ENCODE peak calls at places on chromosomes 12 and 14, in four cellular contexts. E is WTC11, L is K562, I is GM12878. Q is an unnamed sample.

GRCh38 chr14:85529803-85530574 is at the start of gene FLRT2:
- DNase-seq in E (peak), L (no peak), I (no peak), Q (no peak)

GRCh38 chr12:44817687-44818086 is 58.4 kb downstream of the NELL2 start:
- DNase-seq in E (no peak), L (peak), I (no peak), Q (no peak)

GRCh38 chr12:3680919-3681594 is 71.9 kb downstream of the CRACR2A start:
- DNase-seq in E (no peak), L (no peak), I (no peak), Q (no peak)

GRCh38 chr14:61315288-61315687 is 6.1 kb upstream of the PRKCH start:
- DNase-seq in E (no peak), L (no peak), I (no peak), Q (no peak)

GRCh38 chr14:50816419-50817047 is 14.4 kb downstream of the NIN start:
- DNase-seq in E (no peak), L (no peak), I (no peak), Q (peak)

GRCh38 chr14:97575677-97576076 is 778.5 kb downstream of the VRK1 start:
- DNase-seq in E (no peak), L (no peak), I (no peak), Q (no peak)

GRCh38 chr12:122023339-122024131 is 1.9 kb downstream of the BCL7A start:
- DNase-seq in E (peak), L (peak), I (no peak), Q (peak)

GRCh38 chr14:93007225-93007997 is 84.5 kb downstream of the CHGA start:
- DNase-seq in E (no peak), L (no peak), I (peak), Q (no peak)

GRCh38 chr12:62772556-62772955 is 162.4 kb downstream of the PPM1H start:
- DNase-seq in E (no peak), L (no peak), I (no peak), Q (no peak)

GRCh38 chr12:106139422-106140141 is 828 bp upstream of the NUAK1 start:
- DNase-seq in E (peak), L (no peak), I (no peak), Q (peak)

GRCh38 chr14:52917732-52918131 is 33.1 kb downstream of the FERMT2 start:
- DNase-seq in E (no peak), L (no peak), I (no peak), Q (no peak)

GRCh38 chr14:103136388-103137271 is 13.4 kb downstream of the TNFAIP2 start:
- DNase-seq in E (peak), L (peak), I (no peak), Q (no peak)
- TF ChIP-seq TCF7 in E (no peak), L (no peak), I (no peak), Q (no peak)

DNA sequence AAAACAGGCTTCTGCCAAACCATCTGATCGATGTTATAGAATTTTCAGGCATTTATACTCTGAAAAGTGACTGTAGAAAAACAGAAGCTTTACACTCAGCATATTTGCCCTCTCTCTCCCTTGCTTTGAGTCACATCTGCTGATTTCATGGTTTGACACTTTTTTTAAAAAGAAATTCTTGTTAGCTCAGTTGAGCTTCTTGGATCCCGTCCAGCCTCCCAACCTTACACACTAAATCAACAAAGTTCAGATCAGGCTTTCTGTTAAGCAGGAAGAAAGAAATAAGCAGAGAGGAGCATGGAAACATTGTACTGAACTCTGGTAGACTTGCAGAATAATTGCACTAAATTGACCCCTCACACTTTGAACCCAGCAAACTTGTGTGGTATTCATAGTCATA is 193.6 kb upstream of the SEL1L start:
- DNase-seq in E (no peak), L (no peak), I (no peak), Q (no peak)
- TF ChIP-seq TCF7 in E (no peak), L (no peak), I (no peak), Q (no peak)

DNA sequence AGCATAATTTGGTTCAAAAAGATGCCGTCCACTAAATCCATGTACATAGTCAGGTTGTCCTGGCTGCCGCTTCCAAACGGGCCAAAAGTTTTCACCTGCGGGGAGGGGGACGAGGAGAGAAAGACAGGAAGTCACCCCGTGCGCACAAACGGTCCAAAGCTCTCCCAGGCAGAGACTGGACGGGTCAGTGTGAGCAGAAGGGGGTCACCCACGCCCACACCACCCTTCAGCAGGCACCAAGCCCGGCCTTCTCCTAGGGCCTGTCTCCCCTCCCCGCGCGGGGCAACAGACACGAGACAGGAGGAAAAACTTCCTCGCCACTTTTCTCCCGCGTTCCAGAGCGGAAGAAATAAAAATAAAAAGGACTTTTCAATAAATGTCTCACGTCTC is 881 bp downstream of the CCDC88C start:
- DNase-seq in E (no peak), L (peak), I (no peak), Q (no peak)
- TF ChIP-seq TCF7 in E (no peak), L (no peak), I (no peak), Q (no peak)

GRCh38 chr12:104859144-104859543 is 98.9 kb downstream of the SLC41A2 start:
- DNase-seq in E (no peak), L (no peak), I (no peak), Q (no peak)

GRCh38 chr12:104865080-104865479 is 93.0 kb downstream of the SLC41A2 start:
- DNase-seq in E (no peak), L (no peak), I (peak), Q (no peak)

GRCh38 chr12:104866286-104866685 is 91.8 kb downstream of the SLC41A2 start:
- DNase-seq in E (no peak), L (no peak), I (no peak), Q (no peak)

GRCh38 chr12:104864668-104865067 is 93.4 kb downstream of the SLC41A2 start:
- DNase-seq in E (no peak), L (no peak), I (no peak), Q (no peak)

GRCh38 chr12:104863549-104863948 is 94.5 kb downstream of the SLC41A2 start:
- DNase-seq in E (no peak), L (no peak), I (no peak), Q (no peak)
- TF ChIP-seq TCF7 in E (no peak), L (no peak), I (no peak), Q (no peak)

GRCh38 chr12:119444462-119445044 is 110.0 kb downstream of the CCDC60 start:
- DNase-seq in E (peak), L (peak), I (peak), Q (peak)
- TF ChIP-seq TCF7 in E (no peak), L (no peak), I (no peak), Q (no peak)

GRCh38 chr14:59870277-59871165 is at the start of gene RTN1:
- DNase-seq in E (peak), L (peak), I (no peak), Q (no peak)
- TF ChIP-seq TCF7 in E (no peak), L (no peak), I (no peak), Q (no peak)

Q was measured in HepG2.